ENCODE peak calls at places on chromosomes 16 and 17, in five cellular contexts. One of them, this sample, is unnamed.

GRCh38 chr17:28749516-28750177 is 5.8 kb downstream of the TRAF4 start:
- DNase-seq in K562: no peak
- DNase-seq in HepG2: no peak
- DNase-seq in endothelial cell of umbilical vein: no peak
- DNase-seq in A549: no peak
- DNase-seq in this sample: no peak

GRCh38 chr17:38460082-38460715 is 31.9 kb downstream of the ARHGAP23 start:
- DNase-seq in K562: peak
- DNase-seq in HepG2: no peak
- DNase-seq in endothelial cell of umbilical vein: no peak
- DNase-seq in A549: no peak
- DNase-seq in this sample: no peak

GRCh38 chr16:58862334-58863024 is 128.4 kb upstream of the GOT2 start:
- DNase-seq in K562: no peak
- DNase-seq in HepG2: no peak
- DNase-seq in endothelial cell of umbilical vein: no peak
- DNase-seq in A549: no peak
- DNase-seq in this sample: no peak

GRCh38 chr17:38981640-38982039 is 14.4 kb upstream of the FBXO47 start:
- DNase-seq in K562: no peak
- DNase-seq in HepG2: no peak
- DNase-seq in endothelial cell of umbilical vein: no peak
- DNase-seq in A549: no peak
- DNase-seq in this sample: no peak

GRCh38 chr17:48632579-48633265 is 6.6 kb upstream of the HOXB9 start:
- DNase-seq in K562: peak
- DNase-seq in HepG2: no peak
- DNase-seq in endothelial cell of umbilical vein: no peak
- DNase-seq in A549: no peak
- DNase-seq in this sample: no peak

GRCh38 chr17:333626-334396 is 18.8 kb downstream of the RPH3AL start:
- DNase-seq in K562: no peak
- DNase-seq in HepG2: no peak
- DNase-seq in endothelial cell of umbilical vein: peak
- DNase-seq in A549: no peak
- DNase-seq in this sample: no peak

GRCh38 chr17:73546770-73547345 is 97.4 kb downstream of the SDK2 start:
- DNase-seq in K562: peak
- DNase-seq in HepG2: peak
- DNase-seq in endothelial cell of umbilical vein: no peak
- DNase-seq in A549: peak
- DNase-seq in this sample: peak

GRCh38 chr16:14088155-14088753 is 17.1 kb downstream of the MRTFB start:
- DNase-seq in K562: no peak
- DNase-seq in HepG2: peak
- DNase-seq in endothelial cell of umbilical vein: no peak
- DNase-seq in A549: no peak
- DNase-seq in this sample: no peak

GRCh38 chr17:80889231-80889896 is 102.3 kb upstream of the CHMP6 start:
- DNase-seq in K562: no peak
- DNase-seq in HepG2: no peak
- DNase-seq in endothelial cell of umbilical vein: no peak
- DNase-seq in A549: no peak
- DNase-seq in this sample: peak

GRCh38 chr17:61574542-61575351 is 16.3 kb downstream of the NACA2 start:
- DNase-seq in K562: peak
- DNase-seq in HepG2: peak
- DNase-seq in endothelial cell of umbilical vein: peak
- DNase-seq in A549: peak
- DNase-seq in this sample: peak

GRCh38 chr17:80252871-80253270 is 7.8 kb upstream of the RNF213 start:
- DNase-seq in K562: peak
- DNase-seq in HepG2: no peak
- DNase-seq in endothelial cell of umbilical vein: no peak
- DNase-seq in A549: peak
- DNase-seq in this sample: peak

GRCh38 chr17:34706029-34706428 is 126.6 kb downstream of the TMEM132E start:
- DNase-seq in K562: peak
- DNase-seq in HepG2: no peak
- DNase-seq in endothelial cell of umbilical vein: no peak
- DNase-seq in A549: no peak
- DNase-seq in this sample: peak

GRCh38 chr16:50253511-50253903 is 12.8 kb upstream of the ADCY7 start:
- DNase-seq in K562: no peak
- DNase-seq in HepG2: no peak
- DNase-seq in endothelial cell of umbilical vein: no peak
- DNase-seq in A549: no peak
- DNase-seq in this sample: no peak

GRCh38 chr17:8288336-8289102 is at the start of gene RANGRF:
- DNase-seq in K562: peak
- DNase-seq in HepG2: peak
- DNase-seq in endothelial cell of umbilical vein: peak
- DNase-seq in A549: peak
- DNase-seq in this sample: peak

GRCh38 chr16:10335681-10336080 is 50.2 kb upstream of the ATF7IP2 start:
- DNase-seq in K562: no peak
- DNase-seq in HepG2: no peak
- DNase-seq in endothelial cell of umbilical vein: no peak
- DNase-seq in A549: no peak
- DNase-seq in this sample: no peak

GRCh38 chr17:73900516-73900915 is 256.3 kb upstream of the SDK2 start:
- DNase-seq in K562: no peak
- DNase-seq in HepG2: no peak
- DNase-seq in endothelial cell of umbilical vein: no peak
- DNase-seq in A549: no peak
- DNase-seq in this sample: no peak

GRCh38 chr17:29138991-29139682 is 41.1 kb downstream of the MYO18A start:
- DNase-seq in K562: no peak
- DNase-seq in HepG2: no peak
- DNase-seq in endothelial cell of umbilical vein: no peak
- DNase-seq in A549: no peak
- DNase-seq in this sample: peak

GRCh38 chr17:2547176-2547575 is 35.5 kb upstream of the METTL16 start:
- DNase-seq in K562: no peak
- DNase-seq in HepG2: peak
- DNase-seq in endothelial cell of umbilical vein: no peak
- DNase-seq in A549: peak
- DNase-seq in this sample: no peak

GRCh38 chr16:49602201-49603041 is 228.8 kb downstream of the C16orf78 start:
- DNase-seq in K562: no peak
- DNase-seq in HepG2: no peak
- DNase-seq in endothelial cell of umbilical vein: no peak
- DNase-seq in A549: no peak
- DNase-seq in this sample: no peak

GRCh38 chr17:74712756-74713155 is at the start of gene CD300LF:
- DNase-seq in K562: no peak
- DNase-seq in HepG2: no peak
- DNase-seq in endothelial cell of umbilical vein: no peak
- DNase-seq in A549: no peak
- DNase-seq in this sample: peak

GRCh38 chr17:40317345-40317873 is 8.4 kb downstream of the RARA start:
- DNase-seq in K562: peak
- DNase-seq in HepG2: peak
- DNase-seq in endothelial cell of umbilical vein: peak
- DNase-seq in A549: peak
- DNase-seq in this sample: peak

GRCh38 chr17:5892897-5893656 is 177.1 kb upstream of the WSCD1 start:
- DNase-seq in K562: no peak
- DNase-seq in HepG2: no peak
- DNase-seq in endothelial cell of umbilical vein: no peak
- DNase-seq in A549: no peak
- DNase-seq in this sample: no peak

GRCh38 chr17:4617090-4617489 is 24.4 kb downstream of the ALOX15 start:
- DNase-seq in K562: no peak
- DNase-seq in HepG2: no peak
- DNase-seq in endothelial cell of umbilical vein: no peak
- DNase-seq in A549: no peak
- DNase-seq in this sample: no peak

GRCh38 chr16:11413907-11414595 is 68.8 kb downstream of the RMI2 start:
- DNase-seq in K562: no peak
- DNase-seq in HepG2: no peak
- DNase-seq in endothelial cell of umbilical vein: no peak
- DNase-seq in A549: no peak
- DNase-seq in this sample: no peak

GRCh38 chr16:28873543-28874201 is 4.6 kb upstream of the ATP2A1 start:
- DNase-seq in K562: peak
- DNase-seq in HepG2: no peak
- DNase-seq in endothelial cell of umbilical vein: no peak
- DNase-seq in A549: no peak
- DNase-seq in this sample: peak

GRCh38 chr16:12319464-12320030 is 343.0 kb downstream of the SNX29 start:
- DNase-seq in K562: no peak
- DNase-seq in HepG2: no peak
- DNase-seq in endothelial cell of umbilical vein: no peak
- DNase-seq in A549: no peak
- DNase-seq in this sample: no peak

GRCh38 chr17:38562903-38563302 is 42.8 kb downstream of the SRCIN1 start:
- DNase-seq in K562: no peak
- DNase-seq in HepG2: no peak
- DNase-seq in endothelial cell of umbilical vein: no peak
- DNase-seq in A549: no peak
- DNase-seq in this sample: no peak

GRCh38 chr16:85812031-85812807 is 12.7 kb downstream of the COX4I1 start:
- DNase-seq in K562: no peak
- DNase-seq in HepG2: no peak
- DNase-seq in endothelial cell of umbilical vein: no peak
- DNase-seq in A549: no peak
- DNase-seq in this sample: no peak

GRCh38 chr17:76944477-76944876 is 76.3 kb downstream of the MGAT5B start:
- DNase-seq in K562: no peak
- DNase-seq in HepG2: no peak
- DNase-seq in endothelial cell of umbilical vein: no peak
- DNase-seq in A549: no peak
- DNase-seq in this sample: no peak

GRCh38 chr17:71846561-71846960 is 274.3 kb upstream of the SOX9 start:
- DNase-seq in K562: no peak
- DNase-seq in HepG2: no peak
- DNase-seq in endothelial cell of umbilical vein: no peak
- DNase-seq in A549: no peak
- DNase-seq in this sample: no peak

GRCh38 chr17:59368218-59368857 is 36.9 kb downstream of the YPEL2 start:
- DNase-seq in K562: no peak
- DNase-seq in HepG2: peak
- DNase-seq in endothelial cell of umbilical vein: no peak
- DNase-seq in A549: no peak
- DNase-seq in this sample: no peak

DNA sequence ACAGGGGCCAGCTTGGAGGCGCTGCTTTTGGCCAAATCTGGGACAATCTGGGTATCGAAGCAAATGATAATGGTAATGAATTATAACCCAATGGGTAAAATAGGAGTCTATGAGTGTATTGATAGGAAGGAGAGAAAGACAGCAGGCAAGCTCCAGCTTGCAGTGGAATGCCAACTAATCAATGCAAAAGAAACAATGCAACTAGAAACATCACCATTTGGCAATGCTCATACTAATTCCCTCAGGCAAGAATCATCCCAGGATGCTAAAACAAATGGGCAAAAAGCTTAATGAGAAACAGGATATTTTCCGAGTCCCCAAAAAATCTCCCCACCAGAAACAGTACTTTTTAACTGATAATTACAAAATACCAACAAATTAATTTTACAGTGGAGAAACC is 64.7 kb downstream of the ADCY9 start:
- DNase-seq in K562: no peak
- DNase-seq in HepG2: no peak
- DNase-seq in endothelial cell of umbilical vein: no peak
- DNase-seq in A549: no peak
- DNase-seq in this sample: no peak
- TF ChIP-seq MYC in K562: no peak
- TF ChIP-seq MYC in HepG2: no peak
- TF ChIP-seq MYC in endothelial cell of umbilical vein: no peak
- TF ChIP-seq MYC in A549: no peak
- TF ChIP-seq MYC in this sample: no peak

GRCh38 chr17:7232114-7232513 is 2.2 kb downstream of the DVL2 start:
- DNase-seq in K562: no peak
- DNase-seq in HepG2: no peak
- DNase-seq in endothelial cell of umbilical vein: no peak
- DNase-seq in A549: no peak
- DNase-seq in this sample: no peak
- H3K4me3 ChIP-seq in K562: peak
- H3K4me3 ChIP-seq in HepG2: peak
- H3K4me3 ChIP-seq in endothelial cell of umbilical vein: no peak
- H3K4me3 ChIP-seq in A549: no peak
- H3K4me3 ChIP-seq in this sample: peak

DNA sequence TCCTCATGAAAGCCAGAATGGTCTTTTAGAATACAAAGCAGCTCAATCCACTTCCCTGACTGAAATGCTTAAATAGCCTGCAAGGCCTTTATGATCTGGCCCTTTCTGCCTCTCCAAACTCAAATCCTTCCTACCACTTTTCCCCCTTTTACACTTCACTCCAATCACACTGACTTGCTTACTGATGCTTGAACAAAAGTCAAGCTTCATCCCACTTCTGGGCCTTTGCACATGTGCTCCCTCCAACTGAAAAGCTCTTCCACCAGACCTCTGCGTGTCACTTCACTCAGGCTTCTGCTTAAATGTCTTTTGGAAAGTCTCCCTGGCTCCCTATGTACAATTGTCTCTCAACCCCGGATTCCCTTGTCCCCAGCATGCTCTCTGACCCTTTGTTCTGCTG is 13.3 kb upstream of the TERB1 start:
- DNase-seq in K562: no peak
- DNase-seq in HepG2: no peak
- DNase-seq in endothelial cell of umbilical vein: no peak
- DNase-seq in A549: no peak
- DNase-seq in this sample: no peak
- TF ChIP-seq MYC in K562: no peak
- TF ChIP-seq MYC in HepG2: no peak
- TF ChIP-seq MYC in endothelial cell of umbilical vein: no peak
- TF ChIP-seq MYC in A549: no peak
- TF ChIP-seq MYC in this sample: no peak

DNA sequence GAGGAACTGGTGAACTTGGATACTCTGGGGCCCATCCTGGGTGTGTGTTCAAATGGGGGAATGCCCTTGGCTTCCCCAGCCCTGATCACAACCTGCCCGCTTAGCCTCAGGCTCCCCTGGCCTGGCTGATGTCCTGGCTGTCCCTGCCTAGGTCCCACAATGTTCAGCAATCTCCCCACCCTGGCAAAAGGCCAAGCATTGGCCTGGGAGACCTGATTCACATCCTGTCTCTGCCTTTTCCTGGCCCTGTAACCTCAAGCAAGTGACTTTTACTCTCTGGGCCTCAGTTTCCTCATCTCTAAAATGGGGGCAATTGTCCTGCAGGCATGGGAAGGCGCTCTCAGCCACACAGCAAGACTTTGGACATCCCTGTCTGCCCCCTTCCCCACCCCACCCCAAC is 14.4 kb downstream of the CPNE2 start:
- DNase-seq in K562: no peak
- DNase-seq in HepG2: no peak
- DNase-seq in endothelial cell of umbilical vein: peak
- DNase-seq in A549: no peak
- DNase-seq in this sample: no peak
- H3K4me3 ChIP-seq in K562: no peak
- H3K4me3 ChIP-seq in HepG2: no peak
- H3K4me3 ChIP-seq in endothelial cell of umbilical vein: no peak
- H3K4me3 ChIP-seq in A549: no peak
- H3K4me3 ChIP-seq in this sample: no peak